ENCODE peak calls at places on chromosomes 12 and 14, in four cellular contexts. U, N, L and A are unnamed samples.

GRCh38 chr14:90403065-90403464 is 6.2 kb downstream of the CALM1 start:
- DNase-seq in U (no peak), N (no peak), L (no peak), A (no peak)

GRCh38 chr12:4855121-4855924 is 54.4 kb upstream of the KCNA1 start:
- DNase-seq in U (peak; percentile 57), N (peak; percentile 51), L (peak; percentile 24), A (peak; percentile 57)

GRCh38 chr14:48382961-48383360 is 707.6 kb upstream of the MDGA2 start:
- DNase-seq in U (no peak), N (no peak), L (no peak), A (no peak)

GRCh38 chr12:30963709-30964564 is 37.4 kb downstream of the TSPAN11 start:
- DNase-seq in U (no peak), N (no peak), L (no peak), A (no peak)

GRCh38 chr12:127810026-127810425 is 456.9 kb upstream of the TMEM132C start:
- DNase-seq in U (no peak), N (no peak), L (no peak), A (no peak)

GRCh38 chr12:57610553-57611115 is 601 bp upstream of the ARHGEF25 start:
- DNase-seq in U (peak; percentile 59), N (no peak), L (peak; percentile 69), A (no peak)

GRCh38 chr12:56081393-56082347 is 1.7 kb downstream of the ERBB3 start:
- DNase-seq in U (peak; percentile 85), N (no peak), L (no peak), A (peak; percentile 82)

GRCh38 chr12:105920161-105920684 is 218.5 kb downstream of the NUAK1 start:
- DNase-seq in U (no peak), N (no peak), L (no peak), A (no peak)

GRCh38 chr12:4164591-4165558 is 108.7 kb upstream of the CCND2 start:
- DNase-seq in U (peak; percentile 50), N (no peak), L (no peak), A (peak; percentile 34)

GRCh38 chr12:96890331-96890730 is 16.7 kb upstream of the NEDD1 start:
- DNase-seq in U (no peak), N (no peak), L (no peak), A (no peak)

GRCh38 chr12:68109444-68110217 is 49.9 kb downstream of the IFNG start:
- DNase-seq in U (no peak), N (no peak), L (no peak), A (no peak)

GRCh38 chr14:96352708-96353107 is 10.4 kb downstream of the ATG2B start:
- DNase-seq in U (no peak), N (no peak), L (no peak), A (no peak)

GRCh38 chr12:119601877-119602536 is 8.4 kb downstream of the TMEM233 start:
- DNase-seq in U (no peak), N (no peak), L (no peak), A (no peak)

GRCh38 chr14:80425686-80426085 is 214.4 kb upstream of the DIO2 start:
- DNase-seq in U (no peak), N (no peak), L (no peak), A (no peak)

GRCh38 chr14:30874999-30875787 is 834 bp downstream of the COCH start:
- DNase-seq in U (peak; percentile 10), N (no peak), L (no peak), A (no peak)

GRCh38 chr12:30927210-30927576 is 645 bp downstream of the TSPAN11 start:
- DNase-seq in U (no peak), N (no peak), L (no peak), A (no peak)

DNA sequence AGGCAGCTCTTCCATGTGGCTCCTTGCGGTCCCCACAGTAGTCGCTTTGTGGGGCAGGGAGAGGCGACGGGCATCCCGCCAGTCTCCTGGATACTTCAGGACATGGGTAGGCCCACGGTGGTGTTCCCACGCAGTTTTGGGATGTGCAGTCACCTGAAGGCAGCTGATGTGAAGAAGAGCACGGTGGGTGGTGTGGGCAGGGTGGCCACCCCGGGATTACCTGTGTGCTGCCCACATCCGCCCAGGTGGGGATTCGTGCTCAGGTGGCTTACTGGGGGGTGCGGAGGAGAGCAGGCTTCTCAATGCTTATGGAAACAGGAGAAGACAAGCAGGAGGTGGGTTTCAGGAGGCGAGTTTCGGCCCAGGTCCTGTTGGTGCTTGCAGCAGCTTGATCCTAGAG is 28.4 kb upstream of the TDRD9 start:
- DNase-seq in U (no peak), N (no peak), L (no peak), A (no peak)
- H3K4me3 ChIP-seq in U (no peak overlapping the region), N (no peak overlapping the region), L (no peak overlapping the region), A (no peak overlapping the region)

GRCh38 chr12:54373619-54374554 is 9.6 kb upstream of the GPR84 start:
- DNase-seq in U (no peak), N (no peak), L (no peak), A (no peak)
- TF ChIP-seq EP300 in U (no peak), N (no peak), L (no peak), A (no peak)

DNA sequence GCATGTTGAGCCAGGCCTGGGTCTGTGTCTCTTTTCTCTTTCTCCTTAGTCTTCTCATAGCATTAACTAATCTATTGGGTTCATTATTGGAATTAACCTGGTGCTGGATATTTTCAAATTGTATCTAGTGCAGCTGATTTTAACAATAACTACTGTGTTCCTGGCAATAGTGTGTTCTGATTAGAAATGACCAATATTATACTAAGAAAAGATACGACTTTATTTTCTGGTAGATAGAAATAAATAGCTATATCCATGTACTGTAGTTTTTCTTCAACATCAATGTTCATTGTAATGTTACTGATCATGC is 3.0 kb downstream of the FOS start:
- DNase-seq in U (no peak), N (no peak), L (no peak), A (no peak)
- H3K4me3 ChIP-seq in U (no peak overlapping the region), N (no peak overlapping the region), L (peak overlapping the region; percentile 80), A (peak overlapping the region; percentile 65)

GRCh38 chr12:6372403-6373003 is 2.9 kb downstream of the SCNN1A start:
- DNase-seq in U (peak; percentile 56), N (no peak), L (no peak), A (peak; percentile 45)
- TF ChIP-seq EP300 in U (no peak), N (no peak), L (no peak), A (no peak)

DNA sequence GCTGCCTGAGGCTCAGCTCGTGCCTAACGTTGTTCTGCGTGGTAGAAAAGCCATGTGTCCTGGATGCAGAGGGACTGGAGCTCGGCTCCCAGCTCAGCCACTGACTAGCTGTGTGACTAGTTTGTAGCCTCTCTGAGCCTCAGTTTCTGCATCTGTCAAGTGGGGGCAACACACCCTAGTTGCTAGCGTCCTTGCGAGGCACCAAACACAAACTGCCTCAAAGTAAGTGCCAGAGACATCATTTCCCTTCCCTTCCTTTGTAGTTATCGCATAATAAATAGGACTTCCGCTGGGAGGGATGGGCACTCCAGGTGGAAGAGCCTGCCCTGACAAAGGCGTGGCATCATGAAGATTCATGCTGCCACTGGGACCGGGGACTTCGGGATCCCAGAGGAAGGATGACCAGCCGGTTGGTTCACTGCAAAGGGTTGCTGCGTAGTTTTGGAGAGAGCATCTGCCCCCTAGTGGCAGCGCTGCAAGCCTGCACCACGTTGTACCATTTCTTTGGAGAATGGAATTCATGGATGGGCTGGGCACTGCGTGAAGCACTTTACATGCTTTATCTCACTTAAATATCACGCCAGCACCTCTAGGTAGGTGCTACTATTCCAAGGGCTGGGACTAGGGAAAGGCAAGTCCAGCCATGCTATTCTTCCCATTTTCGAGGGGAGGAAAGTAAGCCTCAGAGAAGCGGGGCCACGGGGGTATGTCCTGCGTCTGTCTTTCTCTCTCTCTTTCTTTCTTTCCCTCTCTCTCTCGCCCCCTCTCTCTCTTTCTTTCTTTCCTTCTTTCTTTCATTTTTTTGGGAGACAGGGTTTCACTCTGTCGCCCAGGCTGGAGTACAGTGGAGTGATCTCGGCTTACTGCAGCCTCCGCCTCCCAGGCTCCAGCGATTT is 4.6 kb downstream of the CCDC197 start:
- DNase-seq in U (peak; percentile 59), N (no peak), L (peak; percentile 30), A (peak; percentile 55)
- H3K4me3 ChIP-seq in U (no peak overlapping the region), N (no peak overlapping the region), L (no peak overlapping the region), A (no peak overlapping the region)